ENCODE peak calls at places on chromosomes 11 and 22, in seven cellular contexts. N is ascending aorta, K is MM.1S, A is mesendoderm, O is mesenchymal stem cell, H is SK-N-SH, G is heart left ventricle. J is an unnamed sample. For H3K4me1, the result is how much of the 10 kb centered on the place peaks cover.

GRCh38 chr11:68579455-68579854 is 104.9 kb upstream of the GAL start:
- DNase-seq in N (no peak), K (no peak), A (no peak), O (no peak), H (no peak), G (no peak), J (no peak)

GRCh38 chr22:19679476-19680099 is 34.7 kb upstream of the SEPTIN5 start:
- DNase-seq in N (no peak), K (no peak), A (peak), O (peak), H (peak), G (peak), J (peak)

GRCh38 chr22:36439481-36440271 is 41.8 kb downstream of the TXN2 start:
- DNase-seq in N (no peak), K (no peak), A (peak), O (peak), H (peak), G (peak), J (no peak)

GRCh38 chr11:93131709-93132108 is 66.1 kb downstream of the SLC36A4 start:
- DNase-seq in N (no peak), K (no peak), A (peak), O (no peak), H (no peak), G (no peak), J (no peak)

GRCh38 chr22:37777122-37777687 is 30.5 kb upstream of the GCAT start:
- DNase-seq in N (no peak), K (peak), A (peak), O (peak), H (no peak), G (no peak), J (peak)

GRCh38 chr11:133343951-133344350 is 188.3 kb downstream of the OPCML start:
- DNase-seq in N (no peak), K (no peak), A (peak), O (no peak), H (no peak), G (no peak), J (no peak)

GRCh38 chr11:35715649-35716048 is 53.1 kb downstream of the TRIM44 start:
- DNase-seq in N (no peak), K (no peak), A (no peak), O (no peak), H (no peak), G (no peak), J (no peak)

GRCh38 chr11:17531818-17532131 is 12.4 kb downstream of the USH1C start:
- DNase-seq in N (no peak), K (no peak), A (no peak), O (no peak), H (no peak), G (no peak), J (no peak)

GRCh38 chr11:123184531-123184930 is 10.5 kb downstream of the CLMP start:
- DNase-seq in N (no peak), K (no peak), A (no peak), O (no peak), H (no peak), G (no peak), J (no peak)

GRCh38 chr22:31442768-31443489 is 43.5 kb downstream of the DRG1 start:
- DNase-seq in N (no peak), K (no peak), A (peak), O (no peak), H (no peak), G (no peak), J (no peak)

GRCh38 chr11:45725121-45725520 is 59.7 kb upstream of the CHST1 start:
- DNase-seq in N (no peak), K (no peak), A (no peak), O (no peak), H (no peak), G (no peak), J (no peak)

GRCh38 chr11:65491614-65492386 is 7.0 kb upstream of the MALAT1 start:
- DNase-seq in N (peak), K (no peak), A (peak), O (peak), H (no peak), G (peak), J (peak)

GRCh38 chr22:37930952-37931440 is 22.4 kb downstream of the C22orf23 start:
- DNase-seq in N (no peak), K (no peak), A (no peak), O (no peak), H (no peak), G (no peak), J (no peak)

GRCh38 chr11:68908273-68908672 is 4.6 kb downstream of the IGHMBP2 start:
- DNase-seq in N (no peak), K (no peak), A (no peak), O (no peak), H (no peak), G (no peak), J (no peak)

GRCh38 chr11:101666916-101667315 is 83.1 kb upstream of the TRPC6 start:
- DNase-seq in N (no peak), K (no peak), A (no peak), O (no peak), H (no peak), G (no peak), J (no peak)

GRCh38 chr11:45580399-45580798 is 85.0 kb downstream of the CHST1 start:
- DNase-seq in N (no peak), K (peak), A (peak), O (peak), H (no peak), G (no peak), J (no peak)

GRCh38 chr22:43376765-43377485 is 33.8 kb upstream of the SCUBE1 start:
- DNase-seq in N (no peak), K (no peak), A (peak), O (no peak), H (no peak), G (no peak), J (no peak)

GRCh38 chr11:43124272-43124920 is 187.4 kb upstream of the API5 start:
- DNase-seq in N (no peak), K (no peak), A (no peak), O (no peak), H (no peak), G (no peak), J (no peak)

GRCh38 chr11:14358729-14359439 is at the start of gene RRAS2:
- DNase-seq in N (no peak), K (peak), A (peak), O (peak), H (peak), G (peak), J (peak)

GRCh38 chr11:33909552-33909951 is 17.7 kb upstream of the LMO2 start:
- DNase-seq in N (no peak), K (no peak), A (no peak), O (no peak), H (no peak), G (no peak), J (no peak)

GRCh38 chr11:99268895-99269294 is 248.1 kb downstream of the CNTN5 start:
- DNase-seq in N (no peak), K (no peak), A (no peak), O (no peak), H (no peak), G (no peak), J (no peak)

GRCh38 chr11:19673924-19674390 is 38.7 kb upstream of the NAV2 start:
- DNase-seq in N (peak), K (no peak), A (peak), O (peak), H (no peak), G (peak), J (peak)

GRCh38 chr22:37827056-37827455 is 3.9 kb downstream of the GALR3 start:
- DNase-seq in N (no peak), K (no peak), A (no peak), O (no peak), H (no peak), G (no peak), J (no peak)

DNA sequence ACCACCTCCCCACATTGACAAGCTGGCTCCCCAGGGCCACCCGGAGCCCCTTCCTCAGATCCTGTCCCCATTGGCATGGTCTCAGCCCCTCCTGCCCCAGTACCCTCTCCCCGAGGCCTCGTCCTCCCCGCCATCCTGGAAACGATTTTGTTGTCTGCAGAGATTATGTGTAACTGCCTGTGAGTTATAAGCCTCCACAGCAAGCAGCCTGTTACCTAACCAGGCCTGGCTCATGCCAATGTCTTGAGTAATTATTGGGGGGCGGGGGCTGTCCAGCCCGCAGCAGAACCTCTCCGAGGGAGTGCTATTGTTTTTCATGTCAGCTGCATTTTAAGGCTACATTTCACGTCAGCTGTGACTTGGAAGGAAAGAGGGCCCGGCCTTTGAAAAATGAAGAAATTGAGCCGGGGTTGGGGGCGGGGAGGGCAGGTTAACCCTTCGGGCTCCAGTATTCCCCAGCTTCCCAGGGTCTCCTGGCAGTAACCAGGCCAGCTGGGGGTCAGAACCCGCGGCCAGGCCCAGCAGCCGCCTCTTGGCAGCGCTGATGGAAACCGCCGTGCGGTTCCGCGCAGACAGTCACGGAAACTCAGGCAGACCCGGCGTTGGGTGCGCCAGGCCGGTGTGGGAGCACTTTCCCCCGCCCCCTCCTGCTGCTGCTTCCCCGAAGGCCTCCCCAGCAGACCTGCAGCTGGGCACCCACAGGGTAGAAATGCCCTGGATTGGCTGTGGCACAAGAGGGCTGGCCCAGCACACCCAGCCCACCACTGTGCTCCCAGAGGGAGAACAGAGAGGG is 59.5 kb downstream of the CDKN1C start:
- DNase-seq in N (peak), K (no peak), A (peak), O (peak), H (peak), G (peak), J (peak)
- H3K4me3 ChIP-seq in N (no peak), K (no peak), A (no peak), O (no peak), H (no peak), G (no peak), J (peak)

DNA sequence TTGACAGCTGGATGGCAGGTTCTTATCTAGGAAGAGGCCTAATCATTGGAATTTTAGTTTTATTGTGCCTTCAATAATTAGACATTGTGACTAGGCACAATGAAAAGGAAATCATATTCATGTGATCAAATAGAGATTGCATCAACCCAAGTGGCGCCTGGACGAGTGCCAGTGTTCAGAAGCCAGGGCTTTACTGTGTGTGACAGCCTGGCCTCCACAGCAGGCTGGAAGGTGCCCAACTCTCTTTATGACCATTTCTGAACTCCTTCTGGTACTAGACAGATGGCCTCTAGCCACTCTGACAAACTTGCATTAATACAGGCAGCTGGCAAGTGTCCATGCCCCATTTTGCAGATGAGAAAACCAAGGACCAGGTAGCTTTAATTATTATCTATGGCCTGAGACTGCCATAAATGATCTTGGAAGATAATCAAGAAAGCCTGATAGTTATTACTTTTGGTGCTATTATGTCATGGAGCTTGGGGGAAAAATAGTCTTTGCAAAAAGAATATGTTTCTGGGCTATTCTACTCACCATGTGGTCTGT is 8.3 kb upstream of the POU2AF1 start:
- DNase-seq in N (no peak), K (no peak), A (no peak), O (no peak), H (peak), G (no peak), J (peak)
- H3K4me1 ChIP-seq in N (under half), K (under half), A (under half), O (under half), H (under half), G (under half), J (under half)

DNA sequence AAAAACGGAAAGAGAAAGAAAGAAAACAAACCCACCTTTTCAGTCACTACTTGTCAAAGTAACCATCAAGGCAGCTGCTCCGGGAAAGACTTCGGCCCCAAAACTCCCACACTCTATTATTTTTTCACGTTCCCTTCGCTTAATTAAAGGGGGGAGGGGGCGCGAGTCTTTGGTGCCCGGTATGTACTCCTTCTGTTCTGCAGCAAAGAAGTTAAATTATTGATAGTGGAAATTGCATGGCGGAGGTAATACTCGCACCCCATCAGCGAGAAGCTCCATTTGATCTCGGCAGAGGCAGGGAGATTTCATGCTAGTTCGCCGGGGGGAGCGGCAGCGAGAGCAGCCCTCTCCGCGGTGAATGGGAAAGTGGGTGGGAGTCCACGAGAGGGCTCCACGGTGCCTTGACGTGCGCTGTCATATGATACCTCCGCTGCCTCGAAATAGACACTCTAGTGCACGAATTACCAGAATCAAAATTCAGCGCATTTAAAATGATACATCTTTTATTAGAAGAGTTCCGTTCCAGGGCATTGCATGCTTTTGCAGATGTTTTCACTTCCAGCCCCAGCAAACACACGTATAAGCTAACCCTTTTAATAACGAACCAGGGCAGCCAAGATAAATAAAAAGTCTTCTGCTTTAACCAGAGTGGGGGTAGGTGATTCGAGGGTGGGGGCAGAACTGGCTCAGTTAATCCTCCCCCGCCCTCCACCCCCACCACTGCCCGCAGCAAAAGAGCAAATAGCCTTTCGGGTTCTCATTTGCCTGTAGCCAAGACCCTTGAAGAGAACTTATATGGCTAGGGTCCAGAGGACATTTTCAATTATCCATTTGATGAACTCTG is 1.2 kb upstream of the BDNF start:
- DNase-seq in N (no peak), K (peak), A (no peak), O (peak), H (peak), G (peak), J (no peak)
- H3K4me3 ChIP-seq in N (peak), K (peak), A (peak), O (peak), H (peak), G (peak), J (peak)

GRCh38 chr11:3861698-3862097 is 6.2 kb downstream of the STIM1 start:
- DNase-seq in N (no peak), K (no peak), A (no peak), O (no peak), H (no peak), G (no peak), J (no peak)
- H3K4me1 ChIP-seq in N (under half), K (half or more), A (under half), O (under half), H (under half), G (half or more), J (half or more)

GRCh38 chr11:9613830-9614762 is 40.6 kb downstream of the WEE1 start:
- DNase-seq in N (peak), K (peak), A (peak), O (peak), H (peak), G (peak), J (peak)

GRCh38 chr11:9616042-9616640 is 42.7 kb downstream of the WEE1 start:
- DNase-seq in N (no peak), K (no peak), A (no peak), O (peak), H (no peak), G (no peak), J (no peak)

GRCh38 chr11:9616858-9617257 is 43.4 kb downstream of the WEE1 start:
- DNase-seq in N (no peak), K (no peak), A (no peak), O (no peak), H (no peak), G (no peak), J (no peak)

GRCh38 chr11:9613118-9613829 is 39.8 kb downstream of the WEE1 start:
- DNase-seq in N (peak), K (peak), A (peak), O (peak), H (peak), G (peak), J (peak)

DNA sequence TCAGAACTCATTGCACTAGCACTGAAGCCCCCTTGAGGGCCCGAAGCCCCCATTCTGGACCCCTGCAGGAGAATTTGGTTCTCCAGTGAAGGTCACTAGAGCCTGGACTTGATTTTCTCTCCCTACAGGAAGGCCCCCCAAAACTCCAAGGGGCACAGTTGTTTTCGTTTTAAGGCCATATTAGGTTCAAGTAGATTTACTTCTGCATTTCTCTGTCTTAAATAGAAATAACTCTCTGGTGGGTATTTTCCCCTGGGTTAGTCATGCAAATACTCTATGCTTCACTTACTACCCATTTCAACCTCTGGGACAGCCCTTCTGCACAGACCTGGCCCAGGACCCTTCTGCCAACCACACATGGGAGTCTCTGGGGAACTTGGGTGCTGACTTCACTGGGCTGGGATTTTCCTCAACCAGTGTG is 41.6 kb downstream of the WEE1 start:
- DNase-seq in N (no peak), K (no peak), A (no peak), O (peak), H (no peak), G (no peak), J (no peak)
- H3K4me3 ChIP-seq in N (peak), K (no peak), A (no peak), O (no peak), H (no peak), G (no peak), J (peak)

GRCh38 chr22:27919943-27920755 is 1.1 kb upstream of the PITPNB start:
- DNase-seq in N (no peak), K (no peak), A (peak), O (peak), H (peak), G (no peak), J (no peak)
- H3K4me1 ChIP-seq in N (under half), K (under half), A (under half), O (under half), H (under half), G (under half), J (under half)

GRCh38 chr22:21712751-21713427 is 22.7 kb downstream of the YPEL1 start:
- DNase-seq in N (no peak), K (peak), A (peak), O (peak), H (peak), G (no peak), J (peak)
- H3K4me3 ChIP-seq in N (peak), K (no peak), A (no peak), O (no peak), H (no peak), G (no peak), J (no peak)

GRCh38 chr11:2395856-2396255 is 4.7 kb upstream of the TSSC4 start:
- DNase-seq in N (no peak), K (no peak), A (no peak), O (no peak), H (no peak), G (no peak), J (no peak)
- H3K4me1 ChIP-seq in N (under half), K (under half), A (under half), O (under half), H (under half), G (under half), J (under half)

J was measured in lower lobe of right lung.